ENCODE peak calls at places on chromosomes 7 and 10, in four cellular contexts. F is HepG2, B is SK-N-SH, Q is K562. Z is an unnamed sample.

GRCh38 chr10:116274141-116274861 is 1.3 kb upstream of the GFRA1 start:
- DNase-seq in F (no peak), Q (no peak), B (peak), Z (no peak)

GRCh38 chr10:117175215-117175900 is 21.9 kb upstream of the KCNK18 start:
- DNase-seq in B (peak), F (no peak), Q (no peak), Z (no peak)

GRCh38 chr10:124078714-124079113 is 14.7 kb downstream of the CHST15 start:
- DNase-seq in F (no peak), Q (no peak), B (no peak), Z (no peak)

GRCh38 chr10:99941942-99942835 is 67.6 kb downstream of the DNMBP start:
- DNase-seq in B (no peak), F (no peak), Q (no peak), Z (no peak)

GRCh38 chr7:75756340-75757297 is 15.4 kb downstream of the CCL26 start:
- DNase-seq in F (peak), B (peak), Q (peak), Z (peak)

GRCh38 chr7:155002411-155003214 is at the start of gene PAXIP1:
- DNase-seq in B (peak), F (peak), Q (peak), Z (no peak)

GRCh38 chr7:26429168-26429567 is 137.5 kb downstream of the SNX10 start:
- DNase-seq in B (no peak), Q (no peak), F (no peak), Z (no peak)

GRCh38 chr10:67794909-67795460 is 43.0 kb downstream of the DNAJC12 start:
- DNase-seq in F (no peak), B (no peak), Q (no peak), Z (no peak)

GRCh38 chr7:44973610-44974401 is 5.0 kb downstream of the MYO1G start:
- DNase-seq in B (peak), F (peak), Q (peak), Z (no peak)

GRCh38 chr10:118799779-118800178 is 45.0 kb upstream of the CACUL1 start:
- DNase-seq in B (no peak), F (no peak), Q (no peak), Z (peak)

GRCh38 chr7:44615149-44615611 is 8.8 kb downstream of the OGDH start:
- DNase-seq in B (no peak), F (peak), Q (peak), Z (no peak)

GRCh38 chr7:124662937-124663336 is 102.7 kb downstream of the GPR37 start:
- DNase-seq in B (no peak), Q (no peak), F (no peak), Z (no peak)

GRCh38 chr10:17835688-17836087 is 26.5 kb downstream of the MRC1 start:
- DNase-seq in B (no peak), Q (no peak), F (no peak), Z (peak)

GRCh38 chr10:34655286-34656170 is 159.6 kb downstream of the PARD3 start:
- DNase-seq in Q (peak), F (peak), B (peak), Z (peak)

GRCh38 chr7:571096-572012 is 51.7 kb upstream of the PDGFA start:
- DNase-seq in F (no peak), Q (no peak), B (no peak), Z (no peak)

GRCh38 chr10:104337527-104337984 is 709 bp downstream of the ITPRIP start:
- DNase-seq in B (no peak), Q (peak), F (no peak), Z (no peak)

GRCh38 chr10:23525406-23525805 is 86.5 kb downstream of the OTUD1 start:
- DNase-seq in Q (no peak), F (peak), B (peak), Z (no peak)

GRCh38 chr7:148941598-148942280 is 57.6 kb upstream of the EZH2 start:
- DNase-seq in Q (peak), B (peak), F (peak), Z (peak)

GRCh38 chr7:22329816-22330524 is 27.0 kb downstream of the RAPGEF5 start:
- DNase-seq in F (no peak), B (no peak), Q (no peak), Z (no peak)

GRCh38 chr10:81570878-81571794 is 303.9 kb upstream of the NRG3 start:
- DNase-seq in Q (no peak), F (no peak), B (no peak), Z (no peak)

GRCh38 chr7:64174328-64174727 is 32.7 kb upstream of the ZNF735 start:
- DNase-seq in Q (no peak), F (no peak), B (no peak), Z (no peak)

GRCh38 chr7:140214075-140214684 is 37.4 kb upstream of the KDM7A start:
- DNase-seq in F (peak), B (peak), Q (no peak), Z (no peak)

GRCh38 chr7:36130236-36130945 is 22.7 kb upstream of the EEPD1 start:
- DNase-seq in Q (no peak), B (no peak), F (no peak), Z (no peak)

GRCh38 chr10:100184426-100185219 is 1.2 kb downstream of the ERLIN1 start:
- DNase-seq in Q (peak), B (peak), F (peak), Z (peak)

GRCh38 chr10:51273572-51273971 is 199.3 kb downstream of the PRKG1 start:
- DNase-seq in Q (no peak), B (no peak), F (no peak), Z (no peak)

DNA sequence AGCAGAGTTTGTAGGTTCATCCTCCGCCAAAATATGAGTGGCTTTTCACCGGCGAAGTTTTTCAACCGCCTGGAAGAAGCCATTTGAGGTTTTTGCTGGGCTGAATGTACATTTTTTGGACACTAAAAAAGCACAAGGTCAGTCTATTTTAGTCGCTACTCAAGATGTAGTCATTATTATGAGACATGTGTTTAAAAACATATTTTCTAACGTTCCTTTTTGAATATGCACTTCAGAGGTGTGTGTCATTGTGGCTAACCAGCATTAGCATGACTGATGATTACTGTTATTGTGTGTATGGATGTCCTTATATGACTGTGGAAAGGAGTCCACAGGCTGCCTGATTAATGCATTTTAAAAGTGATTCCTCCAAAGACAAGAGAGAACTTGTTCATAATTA is 605.4 kb downstream of the INHBA start:
- DNase-seq in B (no peak), Q (no peak), F (no peak), Z (no peak)
- TF ChIP-seq JUND in B (no peak), Q (no peak), F (no peak), Z (no peak)

GRCh38 chr10:129956285-129956649 is 7.8 kb downstream of the EBF3 start:
- DNase-seq in F (no peak), Q (no peak), B (no peak), Z (no peak)

GRCh38 chr10:129958686-129959543 is 5.2 kb downstream of the EBF3 start:
- DNase-seq in B (no peak), Q (no peak), F (no peak), Z (no peak)

GRCh38 chr10:129956902-129957673 is 7.0 kb downstream of the EBF3 start:
- DNase-seq in B (no peak), Q (no peak), F (no peak), Z (no peak)

GRCh38 chr10:129959544-129960492 is 4.3 kb downstream of the EBF3 start:
- DNase-seq in F (no peak), Q (no peak), B (no peak), Z (no peak)

DNA sequence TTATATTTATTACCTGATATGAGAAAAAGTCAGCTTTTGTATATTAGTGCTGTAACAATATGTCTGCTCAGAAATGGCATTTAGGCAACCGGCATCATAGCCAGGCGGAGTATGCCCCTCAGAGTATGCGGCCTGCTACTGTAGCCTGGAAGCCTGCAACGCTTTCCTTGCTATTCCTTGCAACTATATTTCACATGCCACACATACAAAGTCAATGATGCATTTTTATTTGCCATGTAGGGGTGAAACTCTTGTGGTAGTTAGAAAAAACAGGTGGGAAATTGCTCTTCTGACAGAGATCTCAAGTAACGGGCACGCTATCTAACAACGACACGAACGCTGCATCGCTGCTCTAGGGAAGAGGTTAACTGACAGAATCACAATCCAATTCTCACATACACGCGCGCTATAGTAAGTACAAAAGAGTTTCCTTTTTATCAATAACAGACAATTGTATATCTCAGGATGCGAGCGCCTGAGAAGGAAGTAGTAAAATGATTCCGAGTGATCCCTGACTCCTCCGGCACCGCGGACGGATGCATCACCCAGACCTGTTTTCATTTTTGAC is 5.9 kb downstream of the EBF3 start:
- DNase-seq in F (no peak), Q (no peak), B (no peak), Z (no peak)
- TF ChIP-seq ELF1 in F (no peak), Q (no peak), B (no peak), Z (no peak)

GRCh38 chr7:73770002-73770859 is at the start of gene CLDN3:
- DNase-seq in B (peak), Q (peak), F (no peak), Z (peak)
- H3K4me3 ChIP-seq in B (peak), Q (no peak), F (peak), Z (peak)

DNA sequence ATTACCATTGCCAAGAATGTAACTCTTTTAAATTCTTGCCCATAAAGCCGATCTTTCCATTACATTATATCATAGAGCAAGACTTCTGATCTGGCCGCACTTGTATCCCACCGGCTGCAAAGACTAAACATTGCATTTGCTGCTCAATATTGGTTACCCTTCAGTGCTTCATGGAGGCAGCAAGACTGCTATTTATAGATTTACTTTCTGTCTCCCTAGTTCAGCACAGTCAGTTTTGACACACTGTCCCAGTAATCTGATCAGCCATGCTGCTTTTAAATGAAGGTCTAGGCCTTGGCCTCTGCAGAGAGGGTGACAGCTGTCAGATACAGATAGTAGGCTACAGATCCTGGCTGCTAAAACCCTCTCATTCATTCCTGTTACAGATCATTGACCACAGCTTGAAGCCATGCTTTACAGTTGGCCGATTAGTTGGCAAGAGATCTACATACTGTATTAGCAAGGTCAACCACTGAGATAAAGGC is 562.6 kb upstream of the GALNT17 start:
- DNase-seq in B (no peak), Q (peak), F (no peak), Z (no peak)
- TF ChIP-seq JUND in B (no peak), Q (peak), F (no peak), Z (no peak)

GRCh38 chr10:129032626-129033353 is 434.3 kb upstream of the MGMT start:
- DNase-seq in F (no peak), Q (no peak), B (no peak), Z (no peak)

GRCh38 chr10:129033790-129034272 is 433.2 kb upstream of the MGMT start:
- DNase-seq in Q (peak), F (no peak), B (no peak), Z (no peak)

GRCh38 chr10:129028425-129028824 is 438.6 kb upstream of the MGMT start:
- DNase-seq in B (no peak), Q (no peak), F (no peak), Z (no peak)

GRCh38 chr10:129033354-129033729 is 433.7 kb upstream of the MGMT start:
- DNase-seq in F (no peak), Q (no peak), B (no peak), Z (no peak)

DNA sequence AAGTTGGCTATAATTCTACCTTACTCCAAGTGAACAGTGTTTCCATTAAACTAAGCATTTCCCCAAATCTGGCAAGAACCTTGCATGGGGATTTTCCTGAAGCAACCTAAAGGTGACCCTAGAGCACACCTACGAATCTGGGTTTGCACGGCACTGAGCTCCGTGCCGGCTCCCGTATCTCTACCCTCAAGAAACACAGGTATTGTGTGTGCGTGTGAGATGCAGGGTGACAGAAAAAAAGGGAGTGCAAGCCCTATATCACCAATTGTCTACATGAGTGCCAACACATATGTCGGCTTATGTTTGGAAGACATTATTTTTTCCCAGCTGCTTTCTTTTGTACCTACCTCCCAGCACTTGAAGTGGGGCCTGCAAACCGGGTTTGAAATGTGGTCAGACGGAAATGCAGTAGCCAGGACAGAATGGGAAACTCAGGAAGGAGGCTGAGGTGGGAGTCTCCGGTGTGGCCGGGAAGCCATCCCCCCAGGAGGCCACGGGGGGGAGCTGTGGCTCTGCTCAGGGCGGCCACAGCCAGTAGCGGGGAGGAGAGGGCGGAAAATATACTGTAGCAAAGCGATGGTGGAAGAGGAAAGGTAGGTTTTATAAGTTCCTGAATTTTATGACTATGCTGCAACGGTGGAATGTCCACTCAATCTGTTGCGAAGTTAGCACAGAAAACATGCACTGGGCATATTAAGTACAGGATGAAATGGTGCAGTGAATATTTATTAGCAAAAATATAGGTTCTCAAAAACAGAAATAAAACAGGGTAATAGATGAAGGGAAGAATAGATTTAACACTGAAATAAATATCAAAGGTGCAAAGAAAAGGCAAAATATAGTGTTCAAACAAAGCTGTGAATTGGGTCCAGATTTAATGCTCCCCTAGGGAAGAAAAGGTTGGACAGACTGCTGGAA is 435.5 kb upstream of the MGMT start:
- DNase-seq in F (peak), Q (peak), B (peak), Z (no peak)
- TF ChIP-seq ELF1 in F (no peak), Q (no peak), B (no peak), Z (no peak)

DNA sequence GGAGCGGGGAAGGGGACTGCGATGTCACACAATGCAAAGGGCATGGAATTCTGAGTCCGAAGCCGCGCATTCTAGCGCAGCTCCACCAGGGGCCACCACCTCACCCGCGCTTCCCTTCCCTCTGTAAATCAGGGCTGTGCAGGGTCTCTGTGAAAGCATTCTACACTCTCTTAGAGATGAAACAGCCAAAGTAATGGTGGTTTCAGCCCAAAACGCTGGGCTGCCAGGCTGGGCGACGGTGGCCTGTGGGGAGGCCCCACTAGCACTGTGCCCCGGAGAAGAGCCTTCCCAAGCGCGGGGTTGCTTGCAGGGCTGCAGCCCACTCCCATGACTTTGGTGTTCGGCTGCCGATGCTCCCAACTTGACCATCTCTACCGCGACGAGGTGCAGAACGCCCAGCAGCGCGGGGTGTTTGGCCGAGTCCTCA is 11.4 kb downstream of the ATG9B start:
- DNase-seq in B (peak), Q (peak), F (peak), Z (no peak)
- H3K4me3 ChIP-seq in B (peak), Q (no peak), F (peak), Z (peak)